ENCODE peak calls at places on chromosomes 5 and 9, in seven cellular contexts. S is tibial nerve; W is activated B cell treated with CpG ODN at 0.5 μM for 24 hours; H is RKO; U is activated CD4-positive, alpha-beta memory T cell treated with anti-CD3 and anti-CD28 coated beads, Interleukin-2, amount 10 ng/mL, durations not matched to agents 7 days and 5 days; I is GDM1; X is HTR-8/SVneo. O is an unnamed sample.

GRCh38 chr9:104071589-104071988 is 22.5 kb upstream of the SMC2 start:
- DNase-seq in S (no peak), W (no peak), H (peak), U (no peak), I (no peak), X (no peak), O (no peak)

GRCh38 chr5:72525816-72526215 is 18.6 kb upstream of the ZNF366 start:
- DNase-seq in S (no peak), W (no peak), H (no peak), U (no peak), I (no peak), X (peak), O (no peak)

GRCh38 chr9:81609782-81610738 is 79.3 kb downstream of the TLE1 start:
- DNase-seq in S (no peak), W (no peak), H (no peak), U (no peak), I (no peak), X (peak), O (no peak)

GRCh38 chr5:1930501-1930879 is 47.8 kb upstream of the IRX4 start:
- DNase-seq in S (no peak), W (no peak), H (no peak), U (no peak), I (no peak), X (no peak), O (peak)

GRCh38 chr5:109876941-109877669 is 187.4 kb downstream of the MAN2A1 start:
- DNase-seq in S (peak), W (no peak), H (no peak), U (no peak), I (no peak), X (no peak), O (peak)

GRCh38 chr9:38091310-38092199 is 22.5 kb upstream of the SHB start:
- DNase-seq in S (no peak), W (no peak), H (no peak), U (no peak), I (peak), X (no peak), O (no peak)

GRCh38 chr9:77512876-77513275 is 135.2 kb downstream of the GNA14 start:
- DNase-seq in S (no peak), W (no peak), H (no peak), U (no peak), I (no peak), X (no peak), O (no peak)

GRCh38 chr5:26649000-26649399 is 389.4 kb downstream of the CDH9 start:
- DNase-seq in S (no peak), W (no peak), H (no peak), U (no peak), I (no peak), X (no peak), O (no peak)

GRCh38 chr9:114696814-114697544 is 15.0 kb upstream of the TEX48 start:
- DNase-seq in S (no peak), W (no peak), H (no peak), U (peak), I (no peak), X (peak), O (no peak)

GRCh38 chr5:17374973-17375844 is 122.8 kb upstream of the TAF11L2 start:
- DNase-seq in S (no peak), W (no peak), H (no peak), U (no peak), I (no peak), X (peak), O (no peak)

GRCh38 chr9:35790385-35791291 is 753 bp upstream of the NPR2 start:
- DNase-seq in S (peak), W (no peak), H (peak), U (peak), I (peak), X (peak), O (peak)

GRCh38 chr9:112750767-112751058 is 153 bp downstream of the SNX30 start:
- DNase-seq in S (no peak), W (no peak), H (no peak), U (no peak), I (no peak), X (no peak), O (no peak)

GRCh38 chr9:90801507-90802289 is at the start of gene SYK:
- DNase-seq in S (no peak), W (peak), H (peak), U (no peak), I (peak), X (no peak), O (peak)